ENCODE peak calls at places on chromosome 16, in four cellular contexts. Y, A, N and B are unnamed samples.

GRCh38 chr16:1580256-1580655 is 31.6 kb downstream of the IFT140 start:
- DNase-seq in Y (no peak), A (no peak), N (no peak), B (no peak)

GRCh38 chr16:85195884-85196816 is 83.9 kb upstream of the CIBAR2 start:
- DNase-seq in Y (no peak), A (no peak), N (no peak), B (no peak)

GRCh38 chr16:77723108-77723514 is 797 bp downstream of the NUDT7 start:
- DNase-seq in Y (no peak), A (no peak), N (no peak), B (no peak)

GRCh38 chr16:76676356-76676755 is 399.2 kb downstream of the CNTNAP4 start:
- DNase-seq in Y (peak; percentile 48), A (no peak), N (peak; percentile 45), B (no peak)

GRCh38 chr16:13902677-13903076 is 17.3 kb upstream of the ERCC4 start:
- DNase-seq in Y (no peak), A (no peak), N (no peak), B (no peak)

GRCh38 chr16:75011634-75012307 is 12.9 kb downstream of the ZNRF1 start:
- DNase-seq in Y (no peak), A (no peak), N (no peak), B (peak; percentile 47)

GRCh38 chr16:24070851-24071250 is 185.3 kb upstream of the CACNG3 start:
- DNase-seq in Y (peak; percentile 89), A (no peak), N (peak; percentile 87), B (no peak)

GRCh38 chr16:4261557-4262172 is 11.2 kb downstream of the TFAP4 start:
- DNase-seq in Y (peak; percentile 86), A (no peak), N (peak; percentile 94), B (no peak)

GRCh38 chr16:526181-527014 is 1.1 kb upstream of the CAPN15 start:
- DNase-seq in Y (peak; percentile 76), A (peak; percentile 38), N (peak; percentile 81), B (no peak)

GRCh38 chr16:68288252-68288650 is 22.5 kb downstream of the SLC7A6OS start:
- DNase-seq in Y (no peak), A (no peak), N (no peak), B (no peak)

GRCh38 chr16:2475413-2476344 is 752 bp downstream of the TBC1D24 start:
- DNase-seq in Y (peak; percentile 61), A (no peak), N (peak; percentile 76), B (no peak)

GRCh38 chr16:69767459-69768229 is 5.5 kb downstream of the WWP2 start:
- DNase-seq in Y (no peak), A (no peak), N (no peak), B (no peak)

GRCh38 chr16:24497405-24497804 is 42.0 kb upstream of the RBBP6 start:
- DNase-seq in Y (peak; percentile 37), A (no peak), N (peak; percentile 78), B (no peak)

GRCh38 chr16:89344314-89344828 is 126.9 kb downstream of the ZNF778 start:
- DNase-seq in Y (no peak), A (no peak), N (no peak), B (no peak)

GRCh38 chr16:68798398-68798797 is 44.9 kb upstream of the TANGO6 start:
- DNase-seq in Y (peak; percentile 30), A (no peak), N (no peak), B (no peak)

GRCh38 chr16:55035037-55035436 is 104.4 kb downstream of the IRX5 start:
- DNase-seq in Y (peak; percentile 90), A (no peak), N (peak; percentile 92), B (no peak)

GRCh38 chr16:2467301-2468141 is 3.6 kb upstream of the NTN3 start:
- DNase-seq in Y (peak; percentile 83), A (no peak), N (peak; percentile 84), B (no peak)

GRCh38 chr16:86818701-86819522 is 240.6 kb downstream of the FOXL1 start:
- DNase-seq in Y (no peak), A (no peak), N (peak; percentile 67), B (no peak)

GRCh38 chr16:35598696-35599332 is 2139.4 kb downstream of the TP53TG3F start:
- DNase-seq in Y (no peak), A (no peak), N (no peak), B (no peak)

GRCh38 chr16:70589998-70590471 is 56.3 kb upstream of the IL34 start:
- DNase-seq in Y (peak; percentile 45), A (no peak), N (no peak), B (no peak)

GRCh38 chr16:15415411-15416070 is 18.8 kb upstream of the BMERB1 start:
- DNase-seq in Y (no peak), A (no peak), N (no peak), B (no peak)

GRCh38 chr16:76535-77272 is 1.3 kb upstream of the MPG start:
- DNase-seq in Y (no peak), A (no peak), N (peak; percentile 72), B (no peak)

GRCh38 chr16:88593910-88594309 is 23.7 kb downstream of the ZC3H18 start:
- DNase-seq in Y (no peak), A (no peak), N (no peak), B (no peak)

GRCh38 chr16:2830355-2830695 is 222 bp downstream of the ZG16B start:
- DNase-seq in Y (no peak), A (no peak), N (no peak), B (no peak)

GRCh38 chr16:87595712-87596111 is 6.6 kb upstream of the JPH3 start:
- DNase-seq in Y (no peak), A (no peak), N (no peak), B (no peak)

GRCh38 chr16:17591655-17592405 is 121.1 kb upstream of the XYLT1 start:
- DNase-seq in Y (no peak), A (no peak), N (no peak), B (no peak)

GRCh38 chr16:31134625-31135534 is 647 bp downstream of the PRSS8 start:
- DNase-seq in Y (peak; percentile 89), A (no peak), N (peak; percentile 90), B (no peak)

GRCh38 chr16:81350306-81350615 is 35.5 kb downstream of the GAN start:
- DNase-seq in Y (no peak), A (no peak), N (no peak), B (no peak)

GRCh38 chr16:749010-749409 is 8.2 kb upstream of the CIAO3 start:
- DNase-seq in Y (no peak), A (no peak), N (no peak), B (no peak)

GRCh38 chr16:75379339-75379738 is 54.0 kb downstream of the CFDP1 start:
- DNase-seq in Y (no peak), A (no peak), N (no peak), B (no peak)

GRCh38 chr16:15975172-15975571 is 25.8 kb downstream of the ABCC1 start:
- DNase-seq in Y (no peak), A (no peak), N (no peak), B (no peak)

GRCh38 chr16:79009911-79010310 is 590.6 kb downstream of the MAF start:
- DNase-seq in Y (no peak), A (no peak), N (no peak), B (no peak)

GRCh38 chr16:21203155-21203797 is 8.1 kb downstream of the ZP2 start:
- DNase-seq in Y (no peak), A (no peak), N (no peak), B (no peak)

GRCh38 chr16:649646-650045 is 481 bp downstream of the WDR90 start:
- DNase-seq in Y (no peak), A (no peak), N (no peak), B (no peak)

GRCh38 chr16:90037202-90037765 is 18.0 kb upstream of the DBNDD1 start:
- DNase-seq in Y (no peak), A (no peak), N (no peak), B (no peak)

GRCh38 chr16:2924901-2925820 is 13.4 kb downstream of the FLYWCH1 start:
- DNase-seq in Y (peak; percentile 91), A (no peak), N (peak; percentile 88), B (no peak)

GRCh38 chr16:51039638-51040331 is 111.3 kb downstream of the SALL1 start:
- DNase-seq in Y (no peak), A (no peak), N (peak; percentile 60), B (no peak)
- TF ChIP-seq CTCF in Y (peak; percentile 53), A (no peak), N (peak; percentile 64), B (no peak)

DNA sequence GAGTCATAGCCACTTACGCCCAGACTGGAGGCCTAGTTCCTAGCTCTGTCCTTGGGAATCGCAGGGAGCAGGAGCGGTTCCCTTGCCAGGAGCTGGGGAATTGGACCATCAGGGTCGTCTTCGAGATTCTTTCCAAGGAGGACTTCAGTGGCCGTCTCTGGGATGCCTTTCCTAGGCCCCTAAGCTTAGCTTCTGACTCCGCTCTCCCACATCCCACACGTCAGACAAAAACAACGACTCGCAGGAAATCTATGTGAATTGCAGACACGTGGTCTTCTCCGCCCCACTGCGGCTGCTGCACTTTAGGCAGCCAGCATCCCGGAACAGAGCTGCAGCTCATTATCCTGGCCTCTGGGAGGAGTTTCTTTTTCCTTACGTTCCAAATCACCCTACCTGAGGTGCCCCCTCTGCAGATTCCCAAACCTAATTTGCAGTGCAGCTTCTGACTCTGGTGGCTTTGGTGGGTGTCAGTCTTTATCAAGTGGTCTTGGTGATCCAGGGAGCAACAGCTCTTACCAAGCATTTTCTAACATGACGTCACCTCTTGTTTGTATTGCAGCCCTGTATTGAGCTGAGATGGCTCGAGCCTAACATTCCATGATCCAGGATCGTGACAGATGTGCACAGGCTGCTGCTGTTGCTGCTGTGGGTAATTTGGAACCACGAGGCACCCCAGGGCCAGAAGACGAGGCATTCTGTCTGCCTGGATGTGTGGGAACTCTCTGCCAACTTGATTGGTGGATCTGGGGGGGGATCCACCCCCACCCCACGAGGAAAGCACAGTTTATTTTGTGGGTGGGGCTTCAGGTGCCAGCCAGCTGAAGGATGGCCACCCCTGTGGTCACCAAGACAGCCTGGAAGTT is 1.1 kb downstream of the KATNB1 start:
- DNase-seq in Y (peak; percentile 73), A (no peak), N (peak; percentile 78), B (no peak)
- TF ChIP-seq CTCF in Y (no peak), A (no peak), N (peak; percentile 51), B (no peak)

GRCh38 chr16:71610447-71610846 is 15.5 kb upstream of the MARVELD3 start:
- DNase-seq in Y (peak; percentile 14), A (no peak), N (no peak), B (no peak)
- TF ChIP-seq CTCF in Y (no peak), A (no peak), N (no peak), B (no peak)

GRCh38 chr16:51967566-51967965 is 579.4 kb downstream of the TOX3 start:
- DNase-seq in Y (no peak), A (no peak), N (no peak), B (no peak)

GRCh38 chr16:51968756-51969155 is 578.2 kb downstream of the TOX3 start:
- DNase-seq in Y (no peak), A (no peak), N (no peak), B (no peak)

GRCh38 chr16:51971184-51971583 is 575.8 kb downstream of the TOX3 start:
- DNase-seq in Y (peak; percentile 72), A (no peak), N (peak; percentile 69), B (no peak)
- TF ChIP-seq CTCF in Y (peak; percentile 76), A (no peak), N (peak; percentile 87), B (no peak)

DNA sequence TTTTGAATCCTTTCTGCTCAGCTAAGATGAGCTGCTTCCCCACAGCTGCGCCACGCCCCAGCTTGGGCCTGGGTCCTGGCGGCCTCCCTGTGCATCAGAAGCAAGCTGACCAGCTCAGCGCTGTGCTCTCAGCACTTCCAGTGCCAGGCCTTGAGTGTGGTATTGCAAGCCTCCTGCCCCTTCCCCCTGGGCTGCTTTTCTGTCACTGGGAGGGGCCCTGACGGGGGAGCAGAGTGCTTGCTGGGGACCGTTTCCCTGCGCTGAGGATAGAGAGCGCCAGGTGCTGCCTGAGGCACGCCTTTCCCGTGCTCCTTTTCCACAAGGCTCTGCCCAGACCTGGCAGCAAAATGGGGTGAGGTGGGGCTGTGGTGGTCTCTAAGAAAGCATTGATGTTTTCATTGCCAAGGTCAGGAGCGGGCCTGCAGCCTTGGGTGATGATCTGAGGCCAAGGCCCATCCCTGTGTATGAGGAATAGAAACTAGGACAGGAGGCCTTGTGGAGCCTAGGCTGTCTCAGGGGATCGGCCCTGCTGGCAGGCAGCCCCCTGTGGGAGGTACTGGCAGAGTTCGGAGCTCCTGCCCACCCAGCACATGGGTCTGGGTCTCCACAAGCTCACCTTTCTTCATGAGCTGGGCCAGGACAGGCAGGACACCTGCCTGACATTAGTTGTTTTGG is 29.7 kb downstream of the POLR3E start:
- DNase-seq in Y (no peak), A (no peak), N (peak; percentile 36), B (no peak)
- TF ChIP-seq CTCF in Y (no peak), A (no peak), N (no peak), B (no peak)